ENCODE peak calls at places on chromosome 21, in nine cellular contexts. D, Y, A, Z, F, G, I, C and T are unnamed samples.

GRCh38 chr21:36909423-36909822 is 57.0 kb downstream of the HLCS start:
- DNase-seq in G (no peak), F (no peak), A (no peak), I (no peak), C (no peak), Z (no peak), D (peak; percentile 37), Y (no peak), T (no peak)

GRCh38 chr21:20882462-20883415 is 115.5 kb upstream of the NCAM2 start:
- DNase-seq in G (no peak), F (peak; percentile 14), D (peak; percentile 3), C (no peak), Z (peak; percentile 72), A (no peak), Y (no peak), I (peak; percentile 15), T (peak; percentile 8)

GRCh38 chr21:35664683-35665082 is 395.6 kb downstream of the SETD4 start:
- DNase-seq in F (no peak), G (no peak), Z (peak; percentile 13), I (peak; percentile 94), A (no peak), D (peak; percentile 55), Y (peak; percentile 81), C (no peak), T (no peak)

GRCh38 chr21:37208741-37209225 is 58.4 kb downstream of the VPS26C start:
- DNase-seq in C (no peak), Y (no peak), I (peak; percentile 90), F (no peak), A (no peak), Z (no peak), D (no peak), G (no peak), T (no peak)

GRCh38 chr21:45817345-45817744 is 164.2 kb upstream of the COL6A1 start:
- DNase-seq in D (no peak), A (no peak), G (no peak), C (no peak), Z (no peak), Y (no peak), F (no peak), I (no peak), T (no peak)

GRCh38 chr21:36923270-36923669 is 43.2 kb downstream of the HLCS start:
- DNase-seq in C (no peak), Y (no peak), F (no peak), Z (no peak), A (no peak), D (no peak), G (no peak), I (no peak), T (no peak)

GRCh38 chr21:44576025-44576420 is 2.5 kb downstream of the KRTAP10-4 start:
- DNase-seq in G (no peak), I (no peak), Z (no peak), D (no peak), F (no peak), A (no peak), C (no peak), Y (no peak), T (no peak)

GRCh38 chr21:43352568-43353281 is 74.2 kb downstream of the SIK1 start:
- DNase-seq in G (no peak), I (peak; percentile 33), Y (no peak), Z (no peak), D (no peak), A (peak; percentile 56), C (no peak), F (no peak), T (peak; percentile 95)

GRCh38 chr21:31236528-31236927 is 107.5 kb downstream of the TIAM1 start:
- DNase-seq in Y (no peak), I (peak; percentile 53), C (no peak), D (no peak), Z (no peak), G (no peak), F (no peak), A (peak; percentile 42), T (no peak)

GRCh38 chr21:33968082-33968997 is 52.7 kb upstream of the ATP5PO start:
- DNase-seq in Y (no peak), C (no peak), G (no peak), F (no peak), D (peak; percentile 36), A (no peak), Z (no peak), I (peak; percentile 89), T (peak; percentile 80)

GRCh38 chr21:32916522-32917099 is 109.1 kb upstream of the OLIG2 start:
- DNase-seq in G (no peak), Y (no peak), I (no peak), Z (no peak), C (no peak), A (no peak), F (no peak), D (peak; percentile 15), T (peak; percentile 31)

GRCh38 chr21:44315691-44316208 is 15.9 kb downstream of the PFKL start:
- DNase-seq in Y (no peak), G (no peak), I (no peak), C (no peak), A (no peak), Z (no peak), D (no peak), F (no peak), T (no peak)